ENCODE peak calls at places on chromosome 5, in five cellular contexts. One of them, this sample, is unnamed.

GRCh38 chr5:177366528-177367322 is 9.0 kb downstream of the RGS14 start:
- DNase-seq in cardiac fibroblast: peak
- DNase-seq in cerebellar cortex: peak
- DNase-seq in choroid plexus epithelial cell: peak
- DNase-seq in effector CD4-positive, alpha-beta T cell: no peak
- DNase-seq in this sample: peak

GRCh38 chr5:175124251-175124813 is 319.6 kb downstream of the DRD1 start:
- DNase-seq in cardiac fibroblast: no peak
- DNase-seq in cerebellar cortex: no peak
- DNase-seq in choroid plexus epithelial cell: no peak
- DNase-seq in effector CD4-positive, alpha-beta T cell: no peak
- DNase-seq in this sample: no peak

GRCh38 chr5:141713616-141714309 is 31.7 kb upstream of the ARAP3 start:
- DNase-seq in cardiac fibroblast: no peak
- DNase-seq in cerebellar cortex: no peak
- DNase-seq in choroid plexus epithelial cell: peak
- DNase-seq in effector CD4-positive, alpha-beta T cell: no peak
- DNase-seq in this sample: no peak

GRCh38 chr5:172361566-172362238 is 78.1 kb upstream of the UBTD2 start:
- DNase-seq in cardiac fibroblast: peak
- DNase-seq in cerebellar cortex: no peak
- DNase-seq in choroid plexus epithelial cell: peak
- DNase-seq in effector CD4-positive, alpha-beta T cell: no peak
- DNase-seq in this sample: no peak

GRCh38 chr5:96691503-96692303 is 29.5 kb downstream of the CAST start:
- DNase-seq in cardiac fibroblast: peak
- DNase-seq in cerebellar cortex: no peak
- DNase-seq in choroid plexus epithelial cell: peak
- DNase-seq in effector CD4-positive, alpha-beta T cell: no peak
- DNase-seq in this sample: no peak

GRCh38 chr5:142973932-142974331 is 203.8 kb downstream of the ARHGAP26 start:
- DNase-seq in cardiac fibroblast: no peak
- DNase-seq in cerebellar cortex: no peak
- DNase-seq in choroid plexus epithelial cell: no peak
- DNase-seq in effector CD4-positive, alpha-beta T cell: no peak
- DNase-seq in this sample: no peak

GRCh38 chr5:148844433-148845279 is 18.2 kb downstream of the ADRB2 start:
- DNase-seq in cardiac fibroblast: no peak
- DNase-seq in cerebellar cortex: no peak
- DNase-seq in choroid plexus epithelial cell: no peak
- DNase-seq in effector CD4-positive, alpha-beta T cell: no peak
- DNase-seq in this sample: no peak

GRCh38 chr5:98581416-98581999 is 192.0 kb upstream of the RGMB start:
- DNase-seq in cardiac fibroblast: peak
- DNase-seq in cerebellar cortex: no peak
- DNase-seq in choroid plexus epithelial cell: peak
- DNase-seq in effector CD4-positive, alpha-beta T cell: no peak
- DNase-seq in this sample: no peak

GRCh38 chr5:123496892-123497291 is 15.1 kb upstream of the CSNK1G3 start:
- DNase-seq in cardiac fibroblast: peak
- DNase-seq in cerebellar cortex: no peak
- DNase-seq in choroid plexus epithelial cell: peak
- DNase-seq in effector CD4-positive, alpha-beta T cell: no peak
- DNase-seq in this sample: no peak

GRCh38 chr5:55742778-55743177 is 4.9 kb downstream of the DDX4 start:
- DNase-seq in cardiac fibroblast: no peak
- DNase-seq in cerebellar cortex: no peak
- DNase-seq in choroid plexus epithelial cell: peak
- DNase-seq in effector CD4-positive, alpha-beta T cell: no peak
- DNase-seq in this sample: no peak

GRCh38 chr5:160940725-160941124 is 88.7 kb upstream of the ATP10B start:
- DNase-seq in cardiac fibroblast: no peak
- DNase-seq in cerebellar cortex: no peak
- DNase-seq in choroid plexus epithelial cell: no peak
- DNase-seq in effector CD4-positive, alpha-beta T cell: no peak
- DNase-seq in this sample: no peak

GRCh38 chr5:56409331-56410190 is 176.4 kb upstream of the ANKRD55 start:
- DNase-seq in cardiac fibroblast: peak
- DNase-seq in cerebellar cortex: peak
- DNase-seq in choroid plexus epithelial cell: peak
- DNase-seq in effector CD4-positive, alpha-beta T cell: no peak
- DNase-seq in this sample: peak

GRCh38 chr5:54390015-54390414 is 65.5 kb upstream of the HSPB3 start:
- DNase-seq in cardiac fibroblast: peak
- DNase-seq in cerebellar cortex: peak
- DNase-seq in choroid plexus epithelial cell: peak
- DNase-seq in effector CD4-positive, alpha-beta T cell: no peak
- DNase-seq in this sample: peak

GRCh38 chr5:156414381-156414780 is 87.4 kb downstream of the SGCD start:
- DNase-seq in cardiac fibroblast: no peak
- DNase-seq in cerebellar cortex: no peak
- DNase-seq in choroid plexus epithelial cell: peak
- DNase-seq in effector CD4-positive, alpha-beta T cell: no peak
- DNase-seq in this sample: no peak

GRCh38 chr5:32810812-32811211 is 99.7 kb downstream of the NPR3 start:
- DNase-seq in cardiac fibroblast: peak
- DNase-seq in cerebellar cortex: no peak
- DNase-seq in choroid plexus epithelial cell: peak
- DNase-seq in effector CD4-positive, alpha-beta T cell: no peak
- DNase-seq in this sample: no peak

GRCh38 chr5:160083012-160083436 is 36.2 kb downstream of the PWWP2A start:
- DNase-seq in cardiac fibroblast: peak
- DNase-seq in cerebellar cortex: peak
- DNase-seq in choroid plexus epithelial cell: peak
- DNase-seq in effector CD4-positive, alpha-beta T cell: no peak
- DNase-seq in this sample: no peak

GRCh38 chr5:71693828-71694427 is 25.1 kb upstream of the CARTPT start:
- DNase-seq in cardiac fibroblast: no peak
- DNase-seq in cerebellar cortex: no peak
- DNase-seq in choroid plexus epithelial cell: peak
- DNase-seq in effector CD4-positive, alpha-beta T cell: no peak
- DNase-seq in this sample: no peak

GRCh38 chr5:3351581-3352442 is 243.8 kb upstream of the IRX1 start:
- DNase-seq in cardiac fibroblast: no peak
- DNase-seq in cerebellar cortex: no peak
- DNase-seq in choroid plexus epithelial cell: no peak
- DNase-seq in effector CD4-positive, alpha-beta T cell: no peak
- DNase-seq in this sample: no peak

GRCh38 chr5:57405984-57406383 is 76.6 kb downstream of the ACTBL2 start:
- DNase-seq in cardiac fibroblast: peak
- DNase-seq in cerebellar cortex: no peak
- DNase-seq in choroid plexus epithelial cell: peak
- DNase-seq in effector CD4-positive, alpha-beta T cell: no peak
- DNase-seq in this sample: no peak

GRCh38 chr5:73939535-73939934 is 313.5 kb downstream of the ARHGEF28 start:
- DNase-seq in cardiac fibroblast: no peak
- DNase-seq in cerebellar cortex: no peak
- DNase-seq in choroid plexus epithelial cell: no peak
- DNase-seq in effector CD4-positive, alpha-beta T cell: no peak
- DNase-seq in this sample: no peak

GRCh38 chr5:66333192-66333591 is 189.1 kb downstream of the SREK1 start:
- DNase-seq in cardiac fibroblast: no peak
- DNase-seq in cerebellar cortex: no peak
- DNase-seq in choroid plexus epithelial cell: no peak
- DNase-seq in effector CD4-positive, alpha-beta T cell: no peak
- DNase-seq in this sample: no peak

GRCh38 chr5:139061856-139062255 is 136.3 kb downstream of the SIL1 start:
- DNase-seq in cardiac fibroblast: peak
- DNase-seq in cerebellar cortex: no peak
- DNase-seq in choroid plexus epithelial cell: peak
- DNase-seq in effector CD4-positive, alpha-beta T cell: no peak
- DNase-seq in this sample: no peak

GRCh38 chr5:122053181-122054109 is 24.6 kb downstream of the LOX start:
- DNase-seq in cardiac fibroblast: no peak
- DNase-seq in cerebellar cortex: no peak
- DNase-seq in choroid plexus epithelial cell: peak
- DNase-seq in effector CD4-positive, alpha-beta T cell: no peak
- DNase-seq in this sample: no peak

GRCh38 chr5:131281133-131281867 is 17.4 kb downstream of the CDC42SE2 start:
- DNase-seq in cardiac fibroblast: peak
- DNase-seq in cerebellar cortex: no peak
- DNase-seq in choroid plexus epithelial cell: peak
- DNase-seq in effector CD4-positive, alpha-beta T cell: no peak
- DNase-seq in this sample: no peak

GRCh38 chr5:61352612-61353156 is 20.6 kb downstream of the ZSWIM6 start:
- DNase-seq in cardiac fibroblast: no peak
- DNase-seq in cerebellar cortex: no peak
- DNase-seq in choroid plexus epithelial cell: no peak
- DNase-seq in effector CD4-positive, alpha-beta T cell: no peak
- DNase-seq in this sample: no peak

GRCh38 chr5:111151998-111152397 is 59.9 kb downstream of the WDR36 start:
- DNase-seq in cardiac fibroblast: no peak
- DNase-seq in cerebellar cortex: no peak
- DNase-seq in choroid plexus epithelial cell: no peak
- DNase-seq in effector CD4-positive, alpha-beta T cell: no peak
- DNase-seq in this sample: no peak

GRCh38 chr5:154519375-154519774 is 41.3 kb upstream of the HAND1 start:
- DNase-seq in cardiac fibroblast: peak
- DNase-seq in cerebellar cortex: no peak
- DNase-seq in choroid plexus epithelial cell: peak
- DNase-seq in effector CD4-positive, alpha-beta T cell: no peak
- DNase-seq in this sample: no peak

GRCh38 chr5:179275941-179276837 is 69.1 kb downstream of the ADAMTS2 start:
- DNase-seq in cardiac fibroblast: peak
- DNase-seq in cerebellar cortex: no peak
- DNase-seq in choroid plexus epithelial cell: peak
- DNase-seq in effector CD4-positive, alpha-beta T cell: no peak
- DNase-seq in this sample: no peak

GRCh38 chr5:93497101-93497500 is 83.9 kb downstream of the NR2F1-AS1 start:
- DNase-seq in cardiac fibroblast: peak
- DNase-seq in cerebellar cortex: no peak
- DNase-seq in choroid plexus epithelial cell: peak
- DNase-seq in effector CD4-positive, alpha-beta T cell: no peak
- DNase-seq in this sample: no peak

GRCh38 chr5:119828536-119828935 is 199.2 kb downstream of the FAM170A start:
- DNase-seq in cardiac fibroblast: no peak
- DNase-seq in cerebellar cortex: no peak
- DNase-seq in choroid plexus epithelial cell: no peak
- DNase-seq in effector CD4-positive, alpha-beta T cell: no peak
- DNase-seq in this sample: no peak

GRCh38 chr5:82662340-82662739 is 384.2 kb upstream of the RPS23 start:
- DNase-seq in cardiac fibroblast: peak
- DNase-seq in cerebellar cortex: no peak
- DNase-seq in choroid plexus epithelial cell: peak
- DNase-seq in effector CD4-positive, alpha-beta T cell: no peak
- DNase-seq in this sample: no peak

GRCh38 chr5:149414405-149415244 is 35.5 kb upstream of the IL17B start:
- DNase-seq in cardiac fibroblast: peak
- DNase-seq in cerebellar cortex: no peak
- DNase-seq in choroid plexus epithelial cell: peak
- DNase-seq in effector CD4-positive, alpha-beta T cell: no peak
- DNase-seq in this sample: no peak

GRCh38 chr5:25649628-25650265 is 1005.0 kb upstream of the CDH10 start:
- DNase-seq in cardiac fibroblast: peak
- DNase-seq in cerebellar cortex: no peak
- DNase-seq in choroid plexus epithelial cell: no peak
- DNase-seq in effector CD4-positive, alpha-beta T cell: no peak
- DNase-seq in this sample: no peak

GRCh38 chr5:142327111-142327842 is 2.5 kb upstream of the SPRY4 start:
- DNase-seq in cardiac fibroblast: peak
- DNase-seq in cerebellar cortex: peak
- DNase-seq in choroid plexus epithelial cell: peak
- DNase-seq in effector CD4-positive, alpha-beta T cell: no peak
- DNase-seq in this sample: peak

GRCh38 chr5:16894236-16895057 is 41.6 kb downstream of the MYO10 start:
- DNase-seq in cardiac fibroblast: peak
- DNase-seq in cerebellar cortex: no peak
- DNase-seq in choroid plexus epithelial cell: peak
- DNase-seq in effector CD4-positive, alpha-beta T cell: no peak
- DNase-seq in this sample: no peak

GRCh38 chr5:75034137-75034739 is 18.1 kb downstream of the GCNT4 start:
- DNase-seq in cardiac fibroblast: no peak
- DNase-seq in cerebellar cortex: no peak
- DNase-seq in choroid plexus epithelial cell: no peak
- DNase-seq in effector CD4-positive, alpha-beta T cell: no peak
- DNase-seq in this sample: no peak

GRCh38 chr5:53095931-53096525 is 13.5 kb downstream of the MOCS2 start:
- DNase-seq in cardiac fibroblast: peak
- DNase-seq in cerebellar cortex: peak
- DNase-seq in choroid plexus epithelial cell: peak
- DNase-seq in effector CD4-positive, alpha-beta T cell: peak
- DNase-seq in this sample: peak

This sample was measured in G401.